ENCODE peak calls at places on chromosomes 5 and 9, in ten cellular contexts. K is tibial nerve, V is IMR-90, G is sigmoid colon, D is breast epithelium, S is esophagus muscularis mucosa, Z is esophagus squamous epithelium, O is heart left ventricle, X is ovary, C is right lobe of liver. R is an unnamed sample.

GRCh38 chr9:87195306-87195705 is 248.0 kb upstream of the GAS1 start:
- DNase-seq in C (no peak), G (no peak), X (no peak), D (no peak), K (no peak), Z (no peak), S (no peak), O (no peak), V (peak; percentile 43), R (no peak)

GRCh38 chr5:84255318-84255717 is 129.4 kb downstream of the EDIL3 start:
- DNase-seq in D (no peak), K (no peak), G (no peak), V (peak; percentile 48), S (no peak), O (no peak), C (no peak), X (no peak), Z (no peak), R (no peak)

GRCh38 chr9:109907400-109907799 is 127.4 kb downstream of the PALM2AKAP2 start:
- DNase-seq in V (no peak), D (no peak), C (peak; percentile 62), X (peak; percentile 37), S (no peak), Z (no peak), K (no peak), O (peak; percentile 75), G (no peak), R (no peak)

GRCh38 chr9:133708770-133709611 is 29.2 kb downstream of the SARDH start:
- DNase-seq in K (no peak), C (no peak), Z (no peak), V (no peak), X (peak; percentile 14), G (peak; percentile 49), O (no peak), D (no peak), S (no peak), R (no peak)

GRCh38 chr5:51378778-51379652 is 4.2 kb upstream of the ISL1 start:
- DNase-seq in S (no peak), Z (no peak), X (no peak), D (no peak), C (no peak), G (no peak), O (no peak), K (no peak), V (no peak), R (no peak)

GRCh38 chr9:137916540-137916939 is 39.0 kb downstream of the CACNA1B start:
- DNase-seq in K (no peak), C (no peak), D (no peak), V (no peak), Z (no peak), G (no peak), O (no peak), S (no peak), X (no peak), R (no peak)

GRCh38 chr5:177382423-177383029 is 1.7 kb upstream of the SLC34A1 start:
- DNase-seq in G (no peak), C (peak; percentile 75), V (peak; percentile 18), X (no peak), K (no peak), S (no peak), O (no peak), Z (no peak), D (no peak), R (no peak)

GRCh38 chr5:448766-449090 is 5.8 kb downstream of the EXOC3 start:
- DNase-seq in S (no peak), G (no peak), C (no peak), V (no peak), O (no peak), K (no peak), D (no peak), X (no peak), Z (no peak), R (no peak)

GRCh38 chr9:88523056-88523455 is 11.9 kb upstream of the NXNL2 start:
- DNase-seq in S (no peak), D (no peak), K (no peak), G (no peak), O (no peak), Z (no peak), C (no peak), V (peak; percentile 84), X (no peak), R (no peak)

GRCh38 chr5:94391996-94392395 is 226.4 kb downstream of the KIAA0825 start:
- DNase-seq in V (no peak), K (no peak), D (no peak), X (no peak), O (no peak), S (no peak), G (no peak), C (no peak), Z (no peak), R (no peak)

GRCh38 chr9:25397746-25398145 is 280.5 kb downstream of the TUSC1 start:
- DNase-seq in X (no peak), K (no peak), C (no peak), S (no peak), D (no peak), Z (no peak), V (no peak), O (no peak), G (no peak), R (no peak)

GRCh38 chr9:88749420-88749819 is 214.4 kb downstream of the NXNL2 start:
- DNase-seq in O (no peak), D (no peak), S (peak; percentile 85), G (no peak), V (peak; percentile 92), X (no peak), Z (no peak), K (no peak), C (no peak), R (no peak)

GRCh38 chr5:115415143-115415491 is 118.7 kb upstream of the CCDC112 start:
- DNase-seq in D (no peak), V (peak; percentile 82), G (no peak), K (no peak), S (peak; percentile 87), O (peak; percentile 70), Z (no peak), X (no peak), C (no peak), R (no peak)

GRCh38 chr5:75681125-75681830 is 36.0 kb downstream of the POC5 start:
- DNase-seq in D (no peak), G (no peak), K (no peak), S (no peak), V (peak; percentile 60), Z (no peak), X (no peak), C (no peak), O (no peak), R (no peak)

GRCh38 chr5:60207031-60207430 is 313.5 kb upstream of the PDE4D start:
- DNase-seq in V (no peak), O (no peak), D (no peak), K (no peak), X (no peak), C (no peak), S (no peak), G (no peak), Z (no peak), R (no peak)

GRCh38 chr5:178777557-178777956 is 47.1 kb upstream of the ZNF354A start:
- DNase-seq in Z (no peak), X (no peak), S (no peak), O (no peak), D (no peak), G (no peak), V (no peak), K (no peak), C (no peak), R (no peak)

GRCh38 chr5:78716221-78716620 is 67.6 kb upstream of the LHFPL2 start:
- DNase-seq in D (no peak), X (no peak), G (no peak), K (no peak), S (no peak), V (peak; percentile 67), C (no peak), O (no peak), Z (no peak), R (no peak)

GRCh38 chr9:137074657-137075274 is 2.6 kb upstream of the UAP1L1 start:
- DNase-seq in Z (no peak), O (peak; percentile 16), C (no peak), X (no peak), K (no peak), D (no peak), G (no peak), V (no peak), S (no peak), R (no peak)

DNA sequence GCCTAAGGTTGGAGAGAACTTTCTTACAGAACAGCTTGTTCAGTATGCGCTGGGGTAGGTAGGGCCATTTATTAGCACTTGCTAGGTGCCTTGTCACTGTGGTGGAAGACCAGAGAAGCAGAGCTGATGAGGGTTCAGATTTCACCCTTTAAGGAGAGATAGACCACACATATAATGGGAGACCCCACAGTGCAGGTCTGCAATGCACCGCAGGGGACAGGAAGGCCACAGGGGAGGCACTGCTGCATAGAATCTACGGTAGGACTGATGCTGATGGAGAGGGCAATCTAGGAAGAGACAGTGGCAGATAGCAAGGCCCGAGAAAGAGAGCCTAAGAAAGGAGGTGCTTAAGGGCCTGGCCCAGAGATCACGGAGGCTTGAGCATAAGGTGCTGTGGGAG is 64.2 kb downstream of the PTPDC1 start:
- DNase-seq in C (no peak), G (no peak), Z (no peak), K (no peak), S (peak; percentile 88), X (no peak), D (no peak), O (no peak), V (no peak), R (no peak)
- H3K4me1 ChIP-seq in C (no peaks in the 10 kb centered on the region), G (peaks cover 18% of the 10 kb centered on the region), Z (no peaks in the 10 kb centered on the region), K (no peaks in the 10 kb centered on the region), S (peaks cover 24% of the 10 kb centered on the region), X (no peaks in the 10 kb centered on the region), D (no peaks in the 10 kb centered on the region), O (no peaks in the 10 kb centered on the region), V (peaks cover 5% of the 10 kb centered on the region), R (no peaks in the 10 kb centered on the region)

GRCh38 chr9:114371986-114372917 is 15.5 kb downstream of the AKNA start:
- DNase-seq in O (peak; percentile 51), K (no peak), Z (no peak), V (no peak), D (no peak), C (no peak), S (no peak), X (no peak), G (peak; percentile 65), R (peak; percentile 74)
- TF ChIP-seq POLR2A in O (no peak), K (no peak), Z (no peak), V (no peak), D (no peak), C (no peak), S (no peak), X (no peak), G (no peak), R (no peak)

DNA sequence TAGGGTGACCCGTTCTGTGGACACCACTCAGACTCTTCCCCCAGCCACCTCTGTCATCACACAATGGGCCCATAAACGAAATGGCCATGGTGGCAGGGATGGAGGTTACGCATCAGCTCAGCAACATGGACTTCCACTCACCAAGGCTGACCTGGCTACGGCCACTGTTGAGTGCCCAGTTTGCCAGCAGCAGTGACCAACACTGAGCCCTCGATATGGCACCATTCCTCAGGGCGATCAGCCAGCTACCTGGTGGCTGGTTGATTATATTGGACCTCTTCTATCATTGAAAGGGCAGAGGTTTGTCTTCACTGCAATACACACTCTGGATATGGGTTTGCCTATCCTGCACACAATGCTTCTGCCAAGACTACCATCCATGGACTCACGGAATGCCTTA is 21.1 kb downstream of the MTMR12 start:
- DNase-seq in V (no peak), X (no peak), Z (no peak), K (no peak), S (no peak), D (no peak), G (no peak), O (no peak), C (peak; percentile 73), R (no peak)
- H3K4me1 ChIP-seq in V (peaks cover 4% of the 10 kb centered on the region), X (peaks cover 4% of the 10 kb centered on the region), Z (no peaks in the 10 kb centered on the region), K (no peaks in the 10 kb centered on the region), S (peaks cover 11% of the 10 kb centered on the region), D (no peaks in the 10 kb centered on the region), G (no peaks in the 10 kb centered on the region), O (peaks cover 32% of the 10 kb centered on the region), C (no peaks in the 10 kb centered on the region), R (no peaks in the 10 kb centered on the region)

GRCh38 chr9:127734747-127735529 is at the start of gene TOR2A:
- DNase-seq in O (peak; percentile 98), D (peak; percentile 99), X (peak; percentile 98), S (peak; percentile 99), K (peak; percentile 93), C (peak; percentile 98), Z (peak; percentile 69), V (peak; percentile 95), G (peak; percentile 99), R (peak; percentile 97)
- TF ChIP-seq POLR2A in O (peak; percentile 94), D (no peak), X (peak; percentile 93), S (peak; percentile 55), K (peak; percentile 86), C (peak; percentile 92), Z (peak; percentile 30), V (peak; percentile 73), G (no peak), R (peak; percentile 94)

R was measured in uterus.